ENCODE peak calls at places on chromosomes 7 and 10, in four cellular contexts. K, E, S and T are unnamed samples.

GRCh38 chr7:102466097-102466496 is 1.3 kb downstream of the LRWD1 start:
- DNase-seq in K (no peak), E (no peak), S (no peak), T (no peak)

GRCh38 chr10:31320179-31320597 is 1.2 kb downstream of the ZEB1 start:
- DNase-seq in K (peak), E (peak), S (no peak), T (peak)

GRCh38 chr10:83607959-83608745 is 531.2 kb upstream of the GHITM start:
- DNase-seq in K (no peak), E (no peak), S (no peak), T (no peak)

GRCh38 chr10:74418285-74418872 is 267.4 kb downstream of the ADK start:
- DNase-seq in K (no peak), E (no peak), S (peak), T (peak)

GRCh38 chr10:73785721-73786511 is 510 bp downstream of the ZSWIM8 start:
- DNase-seq in K (peak), E (peak), S (no peak), T (peak)

GRCh38 chr10:56469482-56469881 is 108.4 kb upstream of the ZWINT start:
- DNase-seq in K (no peak), E (no peak), S (no peak), T (peak)

GRCh38 chr7:55058314-55058713 is 39.5 kb downstream of the EGFR start:
- DNase-seq in K (no peak), E (no peak), S (no peak), T (no peak)

GRCh38 chr10:34033067-34033466 is 698.6 kb upstream of the NRP1 start:
- DNase-seq in K (no peak), E (no peak), S (no peak), T (no peak)

GRCh38 chr7:112566392-112567324 is 85.9 kb downstream of the LSMEM1 start:
- DNase-seq in K (no peak), E (no peak), S (peak), T (peak)